ENCODE peak calls at places on chromosomes 16 and 17, in eight cellular contexts. E, F, A, B, R, G, O and W are unnamed samples.

GRCh38 chr17:78378225-78379133 is at the start of gene PGS1:
- DNase-seq in E (peak; percentile 81), F (peak; percentile 82), A (no peak), B (peak; percentile 76), R (no peak), G (peak; percentile 73), O (peak; percentile 76), W (peak; percentile 92)

GRCh38 chr17:77400445-77400870 is 259.7 kb downstream of the SEC14L1 start:
- DNase-seq in E (peak; percentile 76), F (no peak), A (no peak), B (peak; percentile 79), R (no peak), G (peak; percentile 63), O (peak; percentile 54), W (peak; percentile 90)

GRCh38 chr17:51029568-51030463 is 90.9 kb downstream of the SPAG9 start:
- DNase-seq in E (no peak), F (peak; percentile 71), A (no peak), B (no peak), R (no peak), G (no peak), O (no peak), W (no peak)

GRCh38 chr17:74176546-74177001 is 26.9 kb upstream of the RPL38 start:
- DNase-seq in E (peak; percentile 15), F (peak; percentile 76), A (no peak), B (peak; percentile 35), R (peak; percentile 14), G (no peak), O (peak; percentile 77), W (peak; percentile 86)

GRCh38 chr17:6574689-6575595 is 18.6 kb upstream of the PITPNM3 start:
- DNase-seq in E (peak; percentile 28), F (no peak), A (no peak), B (peak; percentile 18), R (no peak), G (peak; percentile 23), O (peak; percentile 40), W (peak; percentile 49)

GRCh38 chr17:55144518-55144917 is 120.2 kb upstream of the HLF start:
- DNase-seq in E (no peak), F (no peak), A (no peak), B (no peak), R (no peak), G (no peak), O (no peak), W (no peak)

GRCh38 chr16:66740533-66740932 is 10.9 kb downstream of the DYNC1LI2 start:
- DNase-seq in E (no peak), F (no peak), A (no peak), B (no peak), R (no peak), G (no peak), O (no peak), W (no peak)

GRCh38 chr17:47076171-47076570 is 97.1 kb upstream of the RPRML start:
- DNase-seq in E (no peak), F (no peak), A (no peak), B (no peak), R (peak; percentile 62), G (no peak), O (no peak), W (no peak)

GRCh38 chr16:55655709-55656694 is at the start of gene SLC6A2:
- DNase-seq in E (no peak), F (no peak), A (no peak), B (no peak), R (no peak), G (no peak), O (peak; percentile 67), W (peak; percentile 90)

GRCh38 chr17:82370471-82371332 is 863 bp upstream of the UTS2R start:
- DNase-seq in E (no peak), F (no peak), A (no peak), B (peak; percentile 11), R (no peak), G (no peak), O (no peak), W (peak; percentile 75)

GRCh38 chr17:7557825-7558543 is 566 bp upstream of the TNFSF13 start:
- DNase-seq in E (no peak), F (peak; percentile 81), A (no peak), B (no peak), R (peak; percentile 45), G (no peak), O (peak; percentile 47), W (peak; percentile 92)

GRCh38 chr16:67428146-67428731 is 2.7 kb upstream of the HSD11B2 start:
- DNase-seq in E (peak; percentile 43), F (peak; percentile 80), A (no peak), B (peak; percentile 45), R (no peak), G (no peak), O (peak; percentile 86), W (peak; percentile 93)

GRCh38 chr16:61926766-61927165 is 109.5 kb downstream of the CDH8 start:
- DNase-seq in E (no peak), F (no peak), A (no peak), B (no peak), R (no peak), G (no peak), O (no peak), W (no peak)

GRCh38 chr17:66412857-66413563 is 110.6 kb downstream of the PRKCA start:
- DNase-seq in E (no peak), F (no peak), A (no peak), B (no peak), R (no peak), G (no peak), O (no peak), W (no peak)

GRCh38 chr17:75019710-75020109 is 7.2 kb downstream of the MRPL58 start:
- DNase-seq in E (no peak), F (no peak), A (no peak), B (no peak), R (no peak), G (no peak), O (no peak), W (no peak)

GRCh38 chr16:19912445-19913305 is 28.0 kb upstream of the GPRC5B start:
- DNase-seq in E (no peak), F (no peak), A (no peak), B (no peak), R (no peak), G (no peak), O (no peak), W (no peak)

GRCh38 chr16:46649571-46649970 is 28.4 kb upstream of the SHCBP1 start:
- DNase-seq in E (no peak), F (no peak), A (no peak), B (no peak), R (no peak), G (no peak), O (no peak), W (no peak)

GRCh38 chr16:81601008-81601428 is 156.4 kb downstream of the CMIP start:
- DNase-seq in E (no peak), F (peak; percentile 33), A (no peak), B (no peak), R (no peak), G (no peak), O (no peak), W (no peak)